ENCODE peak calls at places on chromosomes 4 and X, in five cellular contexts. O is adipocyte, S is esophagus squamous epithelium, Y is MM.1S, G is left lung. I is an unnamed sample. For H3K9me3 and H3K4me1, the result is how much of the 10 kb centered on the place peaks cover.

GRCh38 chr4:107721436-107722090 is 1.5 kb upstream of the PAPSS1 start:
- DNase-seq in O (no peak), S (peak), Y (peak), G (peak), I (peak)

GRCh38 chr4:143184217-143184502 is 557 bp upstream of the USP38 start:
- DNase-seq in O (no peak), S (no peak), Y (no peak), G (no peak), I (no peak)

GRCh38 chr4:117771647-117772337 is 262.5 kb upstream of the NDST3 start:
- DNase-seq in O (no peak), S (no peak), Y (no peak), G (no peak), I (no peak)

GRCh38 chrX:54964766-54965511 is 29.0 kb downstream of the PFKFB1 start:
- DNase-seq in O (no peak), S (no peak), Y (no peak), G (no peak), I (no peak)

GRCh38 chr4:75432683-75433082 is 81.5 kb downstream of the RCHY1 start:
- DNase-seq in O (peak), S (no peak), Y (peak), G (no peak), I (peak)

GRCh38 chr4:108317377-108317776 is 148.6 kb upstream of the LEF1 start:
- DNase-seq in O (no peak), S (no peak), Y (no peak), G (no peak), I (no peak)

GRCh38 chr4:153722036-153722435 is 37.8 kb downstream of the RNF175 start:
- DNase-seq in O (no peak), S (no peak), Y (no peak), G (no peak), I (no peak)

GRCh38 chrX:13364230-13364629 is 44.4 kb upstream of the ATXN3L start:
- DNase-seq in O (no peak), S (no peak), Y (no peak), G (no peak), I (no peak)

GRCh38 chrX:154541896-154542722 is 4.5 kb downstream of the G6PD start:
- DNase-seq in O (peak), S (no peak), Y (no peak), G (peak), I (peak)

GRCh38 chrX:37353646-37354045 is 4.5 kb downstream of the PRRG1 start:
- DNase-seq in O (no peak), S (no peak), Y (no peak), G (no peak), I (no peak)

GRCh38 chr4:124768596-124768995 is 56.1 kb upstream of the ANKRD50 start:
- DNase-seq in O (peak), S (no peak), Y (no peak), G (no peak), I (no peak)

GRCh38 chr4:23921447-23921845 is 31.6 kb upstream of the PPARGC1A start:
- DNase-seq in O (no peak), S (no peak), Y (no peak), G (no peak), I (no peak)

GRCh38 chr4:165151734-165152133 is 39.1 kb upstream of the TMEM192 start:
- DNase-seq in O (peak), S (no peak), Y (no peak), G (no peak), I (no peak)

GRCh38 chr4:151407466-151408379 is 1.3 kb upstream of the FHIP1A start:
- DNase-seq in O (no peak), S (peak), Y (peak), G (peak), I (no peak)

GRCh38 chrX:135432881-135433521 is 11.3 kb downstream of the SMIM10L2A start:
- DNase-seq in O (no peak), S (no peak), Y (no peak), G (no peak), I (peak)

GRCh38 chrX:74343970-74344622 is 40.1 kb downstream of the ZCCHC13 start:
- DNase-seq in O (peak), S (no peak), Y (peak), G (no peak), I (peak)

GRCh38 chr4:145541266-145541770 is 59.7 kb downstream of the SMAD1 start:
- DNase-seq in O (peak), S (no peak), Y (no peak), G (no peak), I (no peak)

GRCh38 chrX:155148724-155149537 is 67.3 kb upstream of the VBP1 start:
- DNase-seq in O (peak), S (no peak), Y (no peak), G (no peak), I (peak)

GRCh38 chr4:75723117-75723801 is 1.1 kb upstream of the USO1 start:
- DNase-seq in O (peak), S (no peak), Y (no peak), G (no peak), I (peak)

GRCh38 chrX:152138388-152138784 is at the start of gene MAGEA10:
- DNase-seq in O (no peak), S (no peak), Y (no peak), G (no peak), I (no peak)

GRCh38 chrX:31215277-31215815 is 143.5 kb upstream of the FTHL17 start:
- DNase-seq in O (no peak), S (no peak), Y (no peak), G (no peak), I (no peak)

GRCh38 chr4:154658680-154659402 is 46.4 kb upstream of the FGG start:
- DNase-seq in O (no peak), S (no peak), Y (no peak), G (no peak), I (no peak)

GRCh38 chrX:140709421-140709846 is at the start of gene LINC00632:
- DNase-seq in O (no peak), S (no peak), Y (no peak), G (no peak), I (no peak)

GRCh38 chrX:17376381-17377046 is 1.5 kb downstream of the NHS start:
- DNase-seq in O (peak), S (no peak), Y (no peak), G (no peak), I (no peak)

GRCh38 chr4:101807351-101807750 is 16.8 kb downstream of the BANK1 start:
- DNase-seq in O (no peak), S (no peak), Y (no peak), G (no peak), I (no peak)
- H3K9me3 ChIP-seq in O (under half), S (under half), Y (under half), G (under half), I (under half)

DNA sequence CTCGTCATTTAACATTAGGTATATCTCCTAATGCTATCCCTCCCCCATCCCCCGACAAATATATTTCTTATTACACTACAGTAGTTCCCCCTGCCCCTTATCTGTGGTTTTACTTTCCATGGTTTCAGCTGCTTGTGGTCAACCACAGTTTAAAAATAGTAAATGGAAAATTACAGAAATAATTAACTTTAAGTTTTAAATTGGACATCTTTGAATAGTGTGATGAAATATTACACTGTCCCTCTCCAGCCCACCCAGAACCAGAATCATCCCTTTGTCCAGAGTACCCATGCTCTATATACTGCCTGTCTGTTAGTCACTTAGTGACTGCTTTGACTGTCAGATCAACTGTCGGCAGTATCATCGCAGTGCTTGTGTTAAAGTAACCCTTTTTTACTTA is 47.4 kb upstream of the VEGFC start:
- DNase-seq in O (no peak), S (no peak), Y (no peak), G (no peak), I (peak)
- H3K4me1 ChIP-seq in O (under half), S (under half), Y (under half), G (under half), I (under half)

DNA sequence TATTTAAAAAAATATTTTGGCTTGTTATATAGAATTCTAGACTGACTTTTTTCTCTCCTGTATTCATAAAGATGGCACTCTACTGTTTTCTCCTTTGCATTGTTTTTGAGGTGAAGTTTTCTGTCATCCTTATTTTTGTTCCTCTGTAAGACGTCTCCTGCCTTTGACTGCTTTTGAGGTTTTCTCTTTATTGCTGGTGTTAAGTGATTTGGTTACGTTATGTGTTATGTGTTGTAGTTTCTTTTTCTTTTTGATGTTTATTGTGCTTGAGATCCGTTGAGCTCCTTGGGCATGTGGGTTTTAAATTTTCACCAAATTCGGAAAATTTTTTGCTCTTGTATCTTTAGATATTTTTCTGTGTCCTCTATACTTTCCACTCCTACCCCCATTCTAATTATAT is 50.0 kb downstream of the KDM6A start:
- DNase-seq in O (no peak), S (no peak), Y (no peak), G (no peak), I (no peak)
- H3K9me3 ChIP-seq in O (under half), S (under half), Y (under half), G (under half), I (under half)

DNA sequence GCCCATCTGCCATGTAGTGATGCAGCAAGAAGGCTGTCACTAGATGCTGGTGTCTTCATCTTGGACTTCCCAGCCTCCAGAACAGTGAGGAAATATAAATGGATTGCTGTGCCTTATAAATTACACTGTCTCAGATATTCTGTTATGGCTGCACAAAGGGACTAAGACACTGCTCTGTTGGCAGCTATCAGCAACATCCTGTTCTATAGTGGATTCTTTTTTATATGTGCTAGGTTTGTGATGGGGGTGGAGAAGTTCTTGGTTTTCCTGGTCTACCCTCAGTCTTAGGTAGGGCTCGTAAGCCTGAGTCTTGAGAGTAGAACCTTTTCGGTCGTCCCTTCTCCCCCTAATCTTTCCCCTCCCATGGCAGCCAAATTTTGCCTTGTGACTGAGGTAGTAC is 17.3 kb downstream of the STIM2 start:
- DNase-seq in O (no peak), S (no peak), Y (no peak), G (no peak), I (no peak)
- H3K4me1 ChIP-seq in O (under half), S (under half), Y (under half), G (under half), I (under half)

DNA sequence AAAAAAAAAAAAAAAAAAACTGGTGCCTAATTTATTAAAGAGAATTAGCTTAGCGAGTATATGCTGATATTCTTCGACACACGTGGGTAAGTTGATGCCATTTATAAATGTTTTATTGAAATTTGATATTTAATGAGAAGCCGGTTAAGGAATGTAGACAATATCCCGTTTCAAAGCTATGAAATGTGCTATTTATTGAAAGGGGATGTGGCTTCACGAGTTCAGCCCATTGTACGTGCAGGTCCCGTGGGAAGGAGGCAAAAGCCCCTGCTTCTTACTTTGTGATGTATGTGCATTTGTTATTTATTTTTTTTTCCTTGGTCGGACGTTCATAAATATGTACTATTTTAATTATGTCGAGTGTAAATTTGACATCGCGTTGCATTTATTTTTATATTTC is 20.2 kb downstream of the SHOX start:
- DNase-seq in O (no peak), S (no peak), Y (no peak), G (no peak), I (no peak)
- H3K9me3 ChIP-seq in O (under half), S (under half), Y (under half), G (under half), I (under half)

I was measured in SJCRH30.